ENCODE peak calls at places on chromosomes 2 and 18, in nine cellular contexts. One of them, this sample, is unnamed. For H3K4me1, the result is how much of the 10 kb centered on the place peaks cover.

GRCh38 chr2:226800941-226801784 is 1.5 kb upstream of the IRS1 start:
- DNase-seq in PC-3: peak
- DNase-seq in tibial artery: peak
- DNase-seq in Peyer's patch: peak
- DNase-seq in cardiac muscle cell: peak
- DNase-seq in Panc1: no peak
- DNase-seq in vagina: peak
- DNase-seq in sigmoid colon: peak
- DNase-seq in A673: peak
- DNase-seq in this sample: peak

GRCh38 chr2:156486175-156486574 is 50.0 kb downstream of the GPD2 start:
- DNase-seq in PC-3: peak
- DNase-seq in tibial artery: no peak
- DNase-seq in Peyer's patch: no peak
- DNase-seq in cardiac muscle cell: no peak
- DNase-seq in Panc1: no peak
- DNase-seq in vagina: no peak
- DNase-seq in sigmoid colon: no peak
- DNase-seq in A673: no peak
- DNase-seq in this sample: no peak

GRCh38 chr2:66805136-66805535 is 370.2 kb downstream of the MEIS1 start:
- DNase-seq in PC-3: no peak
- DNase-seq in tibial artery: no peak
- DNase-seq in Peyer's patch: no peak
- DNase-seq in cardiac muscle cell: peak
- DNase-seq in Panc1: no peak
- DNase-seq in vagina: no peak
- DNase-seq in sigmoid colon: peak
- DNase-seq in A673: no peak
- DNase-seq in this sample: no peak

GRCh38 chr2:76197842-76198448 is 487.2 kb upstream of the GCFC2 start:
- DNase-seq in PC-3: peak
- DNase-seq in tibial artery: peak
- DNase-seq in Peyer's patch: no peak
- DNase-seq in cardiac muscle cell: peak
- DNase-seq in Panc1: peak
- DNase-seq in vagina: no peak
- DNase-seq in sigmoid colon: peak
- DNase-seq in A673: peak
- DNase-seq in this sample: peak

GRCh38 chr18:34809697-34810096 is 99.6 kb downstream of the DTNA start:
- DNase-seq in PC-3: peak
- DNase-seq in tibial artery: peak
- DNase-seq in Peyer's patch: no peak
- DNase-seq in cardiac muscle cell: peak
- DNase-seq in Panc1: peak
- DNase-seq in vagina: no peak
- DNase-seq in sigmoid colon: peak
- DNase-seq in A673: peak
- DNase-seq in this sample: peak

GRCh38 chr18:62925031-62925688 is 209.8 kb downstream of the PHLPP1 start:
- DNase-seq in PC-3: peak
- DNase-seq in tibial artery: no peak
- DNase-seq in Peyer's patch: no peak
- DNase-seq in cardiac muscle cell: no peak
- DNase-seq in Panc1: no peak
- DNase-seq in vagina: no peak
- DNase-seq in sigmoid colon: no peak
- DNase-seq in A673: no peak
- DNase-seq in this sample: no peak

GRCh38 chr18:21914739-21915319 is 174.2 kb downstream of the MIB1 start:
- DNase-seq in PC-3: peak
- DNase-seq in tibial artery: no peak
- DNase-seq in Peyer's patch: no peak
- DNase-seq in cardiac muscle cell: peak
- DNase-seq in Panc1: no peak
- DNase-seq in vagina: peak
- DNase-seq in sigmoid colon: no peak
- DNase-seq in A673: peak
- DNase-seq in this sample: peak

GRCh38 chr2:45127321-45127720 is 118.1 kb upstream of the SIX2 start:
- DNase-seq in PC-3: no peak
- DNase-seq in tibial artery: no peak
- DNase-seq in Peyer's patch: no peak
- DNase-seq in cardiac muscle cell: no peak
- DNase-seq in Panc1: no peak
- DNase-seq in vagina: peak
- DNase-seq in sigmoid colon: no peak
- DNase-seq in A673: no peak
- DNase-seq in this sample: no peak

GRCh38 chr2:77519888-77520506 is 2.2 kb downstream of the LRRTM4 start:
- DNase-seq in PC-3: no peak
- DNase-seq in tibial artery: no peak
- DNase-seq in Peyer's patch: no peak
- DNase-seq in cardiac muscle cell: no peak
- DNase-seq in Panc1: no peak
- DNase-seq in vagina: no peak
- DNase-seq in sigmoid colon: no peak
- DNase-seq in A673: no peak
- DNase-seq in this sample: no peak

GRCh38 chr2:77521482-77521881 is 694 bp downstream of the LRRTM4 start:
- DNase-seq in PC-3: no peak
- DNase-seq in tibial artery: no peak
- DNase-seq in Peyer's patch: no peak
- DNase-seq in cardiac muscle cell: peak
- DNase-seq in Panc1: no peak
- DNase-seq in vagina: no peak
- DNase-seq in sigmoid colon: no peak
- DNase-seq in A673: no peak
- DNase-seq in this sample: no peak

GRCh38 chr2:77520981-77521380 is 1.2 kb downstream of the LRRTM4 start:
- DNase-seq in PC-3: no peak
- DNase-seq in tibial artery: no peak
- DNase-seq in Peyer's patch: no peak
- DNase-seq in cardiac muscle cell: peak
- DNase-seq in Panc1: no peak
- DNase-seq in vagina: no peak
- DNase-seq in sigmoid colon: no peak
- DNase-seq in A673: no peak
- DNase-seq in this sample: no peak

GRCh38 chr2:77522883-77523282 is 707 bp upstream of the LRRTM4 start:
- DNase-seq in PC-3: no peak
- DNase-seq in tibial artery: no peak
- DNase-seq in Peyer's patch: no peak
- DNase-seq in cardiac muscle cell: no peak
- DNase-seq in Panc1: no peak
- DNase-seq in vagina: no peak
- DNase-seq in sigmoid colon: no peak
- DNase-seq in A673: no peak
- DNase-seq in this sample: no peak

DNA sequence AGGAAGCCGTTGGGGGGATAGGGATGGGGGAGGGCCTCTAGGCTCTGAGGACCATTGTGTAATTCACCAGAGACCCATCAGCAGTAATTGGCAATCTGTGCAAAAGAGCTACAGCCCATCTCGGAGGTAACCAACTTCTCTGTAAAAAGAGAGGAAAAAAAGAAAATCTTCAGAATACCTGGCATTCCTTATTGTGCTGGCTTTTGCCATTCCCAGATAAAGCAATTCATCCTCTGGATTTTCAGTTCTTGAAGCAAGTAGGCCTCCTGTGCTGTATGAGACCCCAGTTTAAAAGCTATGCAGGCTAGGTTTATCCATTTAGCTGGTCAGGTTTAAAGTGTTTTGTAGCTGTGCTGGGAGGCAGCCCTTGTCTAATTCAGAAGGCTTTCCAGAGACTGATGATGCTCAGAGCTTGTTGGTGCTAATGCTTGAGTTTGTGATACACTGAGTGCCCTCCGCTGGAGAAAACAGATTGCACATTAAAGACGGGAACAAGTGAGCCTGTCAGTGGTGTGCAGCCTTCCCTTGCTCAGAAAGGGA is at the start of gene LRRTM4:
- DNase-seq in PC-3: no peak
- DNase-seq in tibial artery: peak
- DNase-seq in Peyer's patch: no peak
- DNase-seq in cardiac muscle cell: peak
- DNase-seq in Panc1: no peak
- DNase-seq in vagina: no peak
- DNase-seq in sigmoid colon: no peak
- DNase-seq in A673: peak
- DNase-seq in this sample: no peak
- TF ChIP-seq CTCF in PC-3: no peak
- TF ChIP-seq CTCF in tibial artery: no peak
- TF ChIP-seq CTCF in Peyer's patch: no peak
- TF ChIP-seq CTCF in cardiac muscle cell: no peak
- TF ChIP-seq CTCF in Panc1: peak
- TF ChIP-seq CTCF in vagina: no peak
- TF ChIP-seq CTCF in sigmoid colon: no peak
- TF ChIP-seq CTCF in A673: peak
- TF ChIP-seq CTCF in this sample: no peak

GRCh38 chr2:17661460-17661859 is 92.2 kb downstream of the SMC6 start:
- DNase-seq in PC-3: no peak
- DNase-seq in tibial artery: no peak
- DNase-seq in Peyer's patch: no peak
- DNase-seq in cardiac muscle cell: no peak
- DNase-seq in Panc1: no peak
- DNase-seq in vagina: no peak
- DNase-seq in sigmoid colon: no peak
- DNase-seq in A673: no peak
- DNase-seq in this sample: no peak

GRCh38 chr2:17660219-17660618 is 93.4 kb downstream of the SMC6 start:
- DNase-seq in PC-3: no peak
- DNase-seq in tibial artery: no peak
- DNase-seq in Peyer's patch: no peak
- DNase-seq in cardiac muscle cell: no peak
- DNase-seq in Panc1: no peak
- DNase-seq in vagina: no peak
- DNase-seq in sigmoid colon: no peak
- DNase-seq in A673: no peak
- DNase-seq in this sample: no peak

GRCh38 chr2:17662723-17663122 is 90.9 kb downstream of the SMC6 start:
- DNase-seq in PC-3: no peak
- DNase-seq in tibial artery: no peak
- DNase-seq in Peyer's patch: no peak
- DNase-seq in cardiac muscle cell: no peak
- DNase-seq in Panc1: no peak
- DNase-seq in vagina: no peak
- DNase-seq in sigmoid colon: no peak
- DNase-seq in A673: no peak
- DNase-seq in this sample: no peak

GRCh38 chr2:17658251-17658843 is 95.3 kb downstream of the SMC6 start:
- DNase-seq in PC-3: no peak
- DNase-seq in tibial artery: no peak
- DNase-seq in Peyer's patch: no peak
- DNase-seq in cardiac muscle cell: no peak
- DNase-seq in Panc1: no peak
- DNase-seq in vagina: no peak
- DNase-seq in sigmoid colon: no peak
- DNase-seq in A673: no peak
- DNase-seq in this sample: no peak

DNA sequence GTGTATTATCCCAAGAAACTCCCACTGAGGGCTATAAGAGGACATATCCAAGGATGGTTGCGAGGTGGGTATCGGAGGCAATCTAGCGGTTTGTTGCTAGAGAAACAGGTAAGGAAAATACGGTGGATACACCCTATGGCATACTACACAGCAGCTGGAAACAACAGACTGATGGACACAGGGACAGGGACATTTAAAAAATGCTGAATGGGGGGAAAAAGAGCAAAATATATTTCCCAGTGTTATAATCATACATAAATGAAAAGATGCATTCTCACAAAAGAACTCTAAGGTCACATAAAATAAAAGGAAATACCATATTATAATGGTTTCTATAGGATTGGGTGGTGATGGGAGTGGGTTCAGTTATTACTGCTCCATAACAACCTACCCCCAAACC is 95.9 kb downstream of the SMC6 start:
- DNase-seq in PC-3: no peak
- DNase-seq in tibial artery: no peak
- DNase-seq in Peyer's patch: no peak
- DNase-seq in cardiac muscle cell: no peak
- DNase-seq in Panc1: no peak
- DNase-seq in vagina: no peak
- DNase-seq in sigmoid colon: no peak
- DNase-seq in A673: no peak
- DNase-seq in this sample: no peak
- H3K4me1 ChIP-seq in PC-3: under half
- H3K4me1 ChIP-seq in tibial artery: under half
- H3K4me1 ChIP-seq in Peyer's patch: under half
- H3K4me1 ChIP-seq in cardiac muscle cell: under half
- H3K4me1 ChIP-seq in Panc1: under half
- H3K4me1 ChIP-seq in vagina: under half
- H3K4me1 ChIP-seq in sigmoid colon: under half
- H3K4me1 ChIP-seq in A673: under half
- H3K4me1 ChIP-seq in this sample: under half

DNA sequence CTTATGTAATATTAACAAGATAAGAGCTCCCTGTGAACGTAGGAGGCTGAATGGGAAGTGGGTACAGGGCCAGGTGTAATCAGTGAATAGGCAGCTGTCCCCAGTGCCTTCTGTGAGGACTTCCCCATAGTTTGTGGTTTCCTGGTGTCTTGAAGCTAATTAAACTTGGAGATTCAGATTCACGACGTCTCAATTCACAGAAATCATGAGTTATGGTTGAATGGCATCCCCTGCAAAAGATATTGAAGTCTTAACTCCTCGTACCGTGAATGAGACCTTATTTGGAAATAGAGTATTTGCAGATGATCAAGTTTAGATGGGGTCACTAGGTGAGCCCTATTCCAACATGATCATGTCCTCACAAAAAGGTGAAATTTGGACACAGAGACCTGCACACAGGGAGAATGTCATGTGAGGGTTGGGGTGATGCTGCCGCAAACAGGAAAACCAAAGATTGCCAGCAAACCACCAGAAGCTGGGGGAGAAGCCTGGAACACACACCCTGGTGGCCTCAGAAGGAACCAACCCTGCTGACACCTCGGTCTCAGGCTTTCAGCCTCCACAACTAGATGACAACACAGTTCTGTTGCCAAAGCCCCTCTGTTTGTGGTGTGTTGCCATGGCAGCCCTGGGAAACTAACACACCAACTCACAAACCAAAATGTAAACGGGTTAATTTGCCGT is 13.2 kb downstream of the ARL4C start:
- DNase-seq in PC-3: no peak
- DNase-seq in tibial artery: no peak
- DNase-seq in Peyer's patch: peak
- DNase-seq in cardiac muscle cell: no peak
- DNase-seq in Panc1: no peak
- DNase-seq in vagina: no peak
- DNase-seq in sigmoid colon: peak
- DNase-seq in A673: no peak
- DNase-seq in this sample: no peak
- TF ChIP-seq CTCF in PC-3: peak
- TF ChIP-seq CTCF in tibial artery: peak
- TF ChIP-seq CTCF in Peyer's patch: peak
- TF ChIP-seq CTCF in cardiac muscle cell: peak
- TF ChIP-seq CTCF in Panc1: peak
- TF ChIP-seq CTCF in vagina: no peak
- TF ChIP-seq CTCF in sigmoid colon: no peak
- TF ChIP-seq CTCF in A673: no peak
- TF ChIP-seq CTCF in this sample: no peak

GRCh38 chr2:43157506-43158232 is 68.7 kb downstream of the ZFP36L2 start:
- DNase-seq in PC-3: no peak
- DNase-seq in tibial artery: no peak
- DNase-seq in Peyer's patch: no peak
- DNase-seq in cardiac muscle cell: no peak
- DNase-seq in Panc1: no peak
- DNase-seq in vagina: no peak
- DNase-seq in sigmoid colon: no peak
- DNase-seq in A673: no peak
- DNase-seq in this sample: no peak

GRCh38 chr2:43159797-43160196 is 66.6 kb downstream of the ZFP36L2 start:
- DNase-seq in PC-3: no peak
- DNase-seq in tibial artery: no peak
- DNase-seq in Peyer's patch: no peak
- DNase-seq in cardiac muscle cell: no peak
- DNase-seq in Panc1: no peak
- DNase-seq in vagina: no peak
- DNase-seq in sigmoid colon: no peak
- DNase-seq in A673: no peak
- DNase-seq in this sample: no peak

GRCh38 chr2:43160778-43161177 is 65.6 kb downstream of the ZFP36L2 start:
- DNase-seq in PC-3: no peak
- DNase-seq in tibial artery: no peak
- DNase-seq in Peyer's patch: no peak
- DNase-seq in cardiac muscle cell: peak
- DNase-seq in Panc1: no peak
- DNase-seq in vagina: no peak
- DNase-seq in sigmoid colon: no peak
- DNase-seq in A673: no peak
- DNase-seq in this sample: no peak

GRCh38 chr2:43155842-43156511 is 70.4 kb downstream of the ZFP36L2 start:
- DNase-seq in PC-3: no peak
- DNase-seq in tibial artery: no peak
- DNase-seq in Peyer's patch: no peak
- DNase-seq in cardiac muscle cell: no peak
- DNase-seq in Panc1: no peak
- DNase-seq in vagina: no peak
- DNase-seq in sigmoid colon: no peak
- DNase-seq in A673: no peak
- DNase-seq in this sample: no peak

GRCh38 chr2:43158259-43158880 is 68.0 kb downstream of the ZFP36L2 start:
- DNase-seq in PC-3: peak
- DNase-seq in tibial artery: peak
- DNase-seq in Peyer's patch: peak
- DNase-seq in cardiac muscle cell: no peak
- DNase-seq in Panc1: no peak
- DNase-seq in vagina: no peak
- DNase-seq in sigmoid colon: peak
- DNase-seq in A673: no peak
- DNase-seq in this sample: peak
- H3K4me1 ChIP-seq in PC-3: under half
- H3K4me1 ChIP-seq in tibial artery: under half
- H3K4me1 ChIP-seq in Peyer's patch: under half
- H3K4me1 ChIP-seq in cardiac muscle cell: under half
- H3K4me1 ChIP-seq in Panc1: under half
- H3K4me1 ChIP-seq in vagina: under half
- H3K4me1 ChIP-seq in sigmoid colon: under half
- H3K4me1 ChIP-seq in A673: under half
- H3K4me1 ChIP-seq in this sample: under half